ENCODE peak calls at places on chromosomes 3 and 15, in five cellular contexts. M is endothelial cell of umbilical vein; N is activated naive CD4-positive, alpha-beta T cell treated with anti-CD3 and anti-CD28 coated beads for 36 hours; E is HepG2; Z is thoracic aorta. V is an unnamed sample.

GRCh38 chr3:8663177-8664061 is 18.8 kb upstream of the SSUH2 start:
- DNase-seq in M (peak; percentile 66), N (peak; percentile 69), E (peak; percentile 95), Z (no peak), V (peak; percentile 17)

GRCh38 chr3:32304510-32304909 is 66.0 kb downstream of the CMTM8 start:
- DNase-seq in M (no peak), N (no peak), E (peak; percentile 88), Z (no peak), V (no peak)

GRCh38 chr3:11671648-11672100 is 28.0 kb upstream of the VGLL4 start:
- DNase-seq in M (peak; percentile 45), N (no peak), E (no peak), Z (no peak), V (no peak)

GRCh38 chr3:52534281-52535183 is 875 bp upstream of the NT5DC2 start:
- DNase-seq in M (no peak), N (no peak), E (peak; percentile 75), Z (no peak), V (no peak)

GRCh38 chr3:79551997-79552396 is 215.8 kb downstream of the ROBO1 start:
- DNase-seq in M (no peak), N (no peak), E (no peak), Z (no peak), V (no peak)

GRCh38 chr3:23926246-23926645 is 9.3 kb downstream of the RPL15 start:
- DNase-seq in M (no peak), N (no peak), E (no peak), Z (no peak), V (no peak)

GRCh38 chr15:92938387-92938786 is 38.3 kb downstream of the CHD2 start:
- DNase-seq in M (no peak), N (no peak), E (no peak), Z (no peak), V (no peak)

GRCh38 chr3:52435246-52436101 is 9.4 kb downstream of the SEMA3G start:
- DNase-seq in M (no peak), N (no peak), E (no peak), Z (no peak), V (no peak)

GRCh38 chr15:84685304-84685703 is 27.3 kb upstream of the NMB start:
- DNase-seq in M (no peak), N (no peak), E (no peak), Z (peak; percentile 15), V (no peak)

GRCh38 chr15:97126556-97127233 is 796.2 kb downstream of the NR2F2 start:
- DNase-seq in M (no peak), N (no peak), E (no peak), Z (no peak), V (no peak)

GRCh38 chr3:131172502-131172901 is 145.8 kb downstream of the NEK11 start:
- DNase-seq in M (no peak), N (no peak), E (no peak), Z (no peak), V (no peak)

GRCh38 chr3:11482024-11482423 is 161.7 kb downstream of the VGLL4 start:
- DNase-seq in M (peak; percentile 87), N (no peak), E (no peak), Z (no peak), V (no peak)

GRCh38 chr3:142866841-142867631 is 21.8 kb downstream of the PCOLCE2 start:
- DNase-seq in M (no peak), N (no peak), E (no peak), Z (no peak), V (no peak)

GRCh38 chr3:151923901-151924300 is 50.5 kb downstream of the SUCNR1 start:
- DNase-seq in M (peak; percentile 65), N (no peak), E (no peak), Z (no peak), V (no peak)

GRCh38 chr15:68797589-68798377 is 22.9 kb downstream of the ANP32A start:
- DNase-seq in M (no peak), N (no peak), E (no peak), Z (no peak), V (no peak)

GRCh38 chr15:96274698-96275097 is 55.8 kb upstream of the NR2F2 start:
- DNase-seq in M (peak; percentile 44), N (no peak), E (no peak), Z (no peak), V (peak; percentile 11)

GRCh38 chr3:134345202-134345601 is 29.0 kb downstream of the AMOTL2 start:
- DNase-seq in M (no peak), N (no peak), E (no peak), Z (no peak), V (no peak)

GRCh38 chr15:74788042-74788715 is 6.3 kb downstream of the CSK start:
- DNase-seq in M (no peak), N (no peak), E (no peak), Z (no peak), V (no peak)

GRCh38 chr3:146342971-146343370 is 92.1 kb upstream of the PLSCR4 start:
- DNase-seq in M (no peak), N (no peak), E (no peak), Z (no peak), V (no peak)

GRCh38 chr3:138774529-138775253 is 60.0 kb downstream of the PIK3CB start:
- DNase-seq in M (peak; percentile 94), N (peak; percentile 62), E (peak; percentile 71), Z (peak; percentile 78), V (peak; percentile 90)

GRCh38 chr3:49377483-49377882 is 19.3 kb upstream of the GPX1 start:
- DNase-seq in M (no peak), N (peak; percentile 89), E (no peak), Z (no peak), V (no peak)

GRCh38 chr15:63672775-63673174 is 75.6 kb downstream of the FBXL22 start:
- DNase-seq in M (no peak), N (no peak), E (no peak), Z (no peak), V (no peak)

GRCh38 chr3:125440559-125440955 is 65.4 kb upstream of the ZNF148 start:
- DNase-seq in M (no peak), N (no peak), E (peak; percentile 67), Z (no peak), V (no peak)

GRCh38 chr15:35329521-35329921 is 216.4 kb downstream of the DPH6 start:
- DNase-seq in M (peak; percentile 69), N (no peak), E (no peak), Z (no peak), V (no peak)

GRCh38 chr3:51176923-51177322 is 208.2 kb upstream of the MANF start:
- DNase-seq in M (no peak), N (no peak), E (no peak), Z (no peak), V (no peak)

GRCh38 chr3:23702198-23702597 is 103.6 kb upstream of the UBE2E1 start:
- DNase-seq in M (peak; percentile 9), N (no peak), E (no peak), Z (no peak), V (no peak)

GRCh38 chr3:121660356-121661171 is at the start of gene HCLS1:
- DNase-seq in M (peak; percentile 72), N (peak; percentile 82), E (no peak), Z (no peak), V (peak; percentile 49)

GRCh38 chr3:196287066-196287404 is 491 bp downstream of the PCYT1A start:
- DNase-seq in M (no peak), N (peak; percentile 49), E (no peak), Z (no peak), V (no peak)

GRCh38 chr15:93179072-93179471 is 90.1 kb upstream of the RGMA start:
- DNase-seq in M (no peak), N (no peak), E (no peak), Z (no peak), V (no peak)

GRCh38 chr3:99720985-99721632 is 82.7 kb downstream of the COL8A1 start:
- DNase-seq in M (peak; percentile 55), N (no peak), E (no peak), Z (no peak), V (no peak)

GRCh38 chr15:94383706-94384105 is 152.3 kb downstream of the MCTP2 start:
- DNase-seq in M (no peak), N (no peak), E (no peak), Z (no peak), V (no peak)

GRCh38 chr15:49045691-49046112 is 544 bp downstream of the SECISBP2L start:
- DNase-seq in M (peak; percentile 58), N (peak; percentile 22), E (peak; percentile 28), Z (no peak), V (no peak)

GRCh38 chr3:8632402-8633237 is 12.0 kb downstream of the SSUH2 start:
- DNase-seq in M (no peak), N (no peak), E (no peak), Z (no peak), V (no peak)

GRCh38 chr3:184360834-184361531 is 422 bp downstream of the CLCN2 start:
- DNase-seq in M (peak; percentile 18), N (no peak), E (no peak), Z (no peak), V (no peak)

GRCh38 chr3:172303941-172304558 is 144.2 kb downstream of the GHSR start:
- DNase-seq in M (no peak), N (no peak), E (no peak), Z (no peak), V (no peak)

GRCh38 chr3:55789516-55789915 is 302.4 kb upstream of the WNT5A start:
- DNase-seq in M (no peak), N (no peak), E (no peak), Z (no peak), V (no peak)

GRCh38 chr3:16094644-16095272 is 79.7 kb upstream of the GALNT15 start:
- DNase-seq in M (peak; percentile 49), N (no peak), E (no peak), Z (no peak), V (no peak)

V was measured in pulmonary artery endothelial cell.